ENCODE peak calls at places on chromosomes 12 and 14, in four cellular contexts. One of them, this sample, is unnamed.

GRCh38 chr12:5916785-5917290 is 28.2 kb downstream of the ANO2 start:
- DNase-seq in stimulated activated CD8-positive, alpha-beta memory T cell treated with anti-CD3 and anti-CD28 coated beads, Interleukin-12 subunit alpha, Interleukin-12 subunit beta, amount 100 ng/mL, for 4 hours: no peak
- DNase-seq in NCI-H226: no peak
- DNase-seq in T-helper 9 cell: no peak
- DNase-seq in this sample: no peak

GRCh38 chr12:114655934-114656697 is 27.9 kb downstream of the TBX3 start:
- DNase-seq in stimulated activated CD8-positive, alpha-beta memory T cell treated with anti-CD3 and anti-CD28 coated beads, Interleukin-12 subunit alpha, Interleukin-12 subunit beta, amount 100 ng/mL, for 4 hours: no peak
- DNase-seq in NCI-H226: peak; percentile 9
- DNase-seq in T-helper 9 cell: no peak
- DNase-seq in this sample: no peak

GRCh38 chr14:103627073-103628025 is 1.7 kb upstream of the KLC1 start:
- DNase-seq in stimulated activated CD8-positive, alpha-beta memory T cell treated with anti-CD3 and anti-CD28 coated beads, Interleukin-12 subunit alpha, Interleukin-12 subunit beta, amount 100 ng/mL, for 4 hours: no peak
- DNase-seq in NCI-H226: no peak
- DNase-seq in T-helper 9 cell: no peak
- DNase-seq in this sample: no peak

GRCh38 chr14:67418368-67419174 is 6.6 kb upstream of the PLEK2 start:
- DNase-seq in stimulated activated CD8-positive, alpha-beta memory T cell treated with anti-CD3 and anti-CD28 coated beads, Interleukin-12 subunit alpha, Interleukin-12 subunit beta, amount 100 ng/mL, for 4 hours: no peak
- DNase-seq in NCI-H226: peak; percentile 60
- DNase-seq in T-helper 9 cell: no peak
- DNase-seq in this sample: no peak

GRCh38 chr14:36646664-36647416 is 14.8 kb upstream of the PAX9 start:
- DNase-seq in stimulated activated CD8-positive, alpha-beta memory T cell treated with anti-CD3 and anti-CD28 coated beads, Interleukin-12 subunit alpha, Interleukin-12 subunit beta, amount 100 ng/mL, for 4 hours: no peak
- DNase-seq in NCI-H226: no peak
- DNase-seq in T-helper 9 cell: no peak
- DNase-seq in this sample: no peak

GRCh38 chr14:75197338-75197737 is 20.9 kb upstream of the TMED10 start:
- DNase-seq in stimulated activated CD8-positive, alpha-beta memory T cell treated with anti-CD3 and anti-CD28 coated beads, Interleukin-12 subunit alpha, Interleukin-12 subunit beta, amount 100 ng/mL, for 4 hours: no peak
- DNase-seq in NCI-H226: no peak
- DNase-seq in T-helper 9 cell: no peak
- DNase-seq in this sample: no peak

GRCh38 chr14:69715725-69716482 is 51.0 kb upstream of the SRSF5 start:
- DNase-seq in stimulated activated CD8-positive, alpha-beta memory T cell treated with anti-CD3 and anti-CD28 coated beads, Interleukin-12 subunit alpha, Interleukin-12 subunit beta, amount 100 ng/mL, for 4 hours: no peak
- DNase-seq in NCI-H226: peak; percentile 90
- DNase-seq in T-helper 9 cell: no peak
- DNase-seq in this sample: no peak

GRCh38 chr12:118360785-118361404 is 11.8 kb downstream of the TAOK3 start:
- DNase-seq in stimulated activated CD8-positive, alpha-beta memory T cell treated with anti-CD3 and anti-CD28 coated beads, Interleukin-12 subunit alpha, Interleukin-12 subunit beta, amount 100 ng/mL, for 4 hours: no peak
- DNase-seq in NCI-H226: peak; percentile 43
- DNase-seq in T-helper 9 cell: no peak
- DNase-seq in this sample: no peak

GRCh38 chr14:66288511-66288910 is 197.7 kb upstream of the CCDC196 start:
- DNase-seq in stimulated activated CD8-positive, alpha-beta memory T cell treated with anti-CD3 and anti-CD28 coated beads, Interleukin-12 subunit alpha, Interleukin-12 subunit beta, amount 100 ng/mL, for 4 hours: no peak
- DNase-seq in NCI-H226: peak; percentile 20
- DNase-seq in T-helper 9 cell: no peak
- DNase-seq in this sample: peak; percentile 28

GRCh38 chr14:32494566-32495434 is 165.7 kb downstream of the AKAP6 start:
- DNase-seq in stimulated activated CD8-positive, alpha-beta memory T cell treated with anti-CD3 and anti-CD28 coated beads, Interleukin-12 subunit alpha, Interleukin-12 subunit beta, amount 100 ng/mL, for 4 hours: no peak
- DNase-seq in NCI-H226: no peak
- DNase-seq in T-helper 9 cell: no peak
- DNase-seq in this sample: peak; percentile 77

GRCh38 chr12:12372946-12373722 is 16.3 kb downstream of the BORCS5 start:
- DNase-seq in stimulated activated CD8-positive, alpha-beta memory T cell treated with anti-CD3 and anti-CD28 coated beads, Interleukin-12 subunit alpha, Interleukin-12 subunit beta, amount 100 ng/mL, for 4 hours: no peak
- DNase-seq in NCI-H226: no peak
- DNase-seq in T-helper 9 cell: no peak
- DNase-seq in this sample: no peak